ENCODE peak calls at places on chromosome X, in seven cellular contexts. One of them, this sample, is unnamed.
A peak's percentile ranks its signal among the peaks of the same experiment; 100 is the strongest.

GRCh38 chrX:118884552-118885138 is 61.0 kb downstream of the ZCCHC12 start:
- DNase-seq in smooth muscle cell of the brain vasculature: no peak
- DNase-seq in left colon: peak; percentile 31
- DNase-seq in NCI-H1092 treated with DMSO at 0.1 percent for 48 hours: no peak
- DNase-seq in stimulated activated CD4-positive, alpha-beta T cell treated with anti-CD3 and anti-CD28 coated beads, Interleukin-1b, Interleukin-23, amount 100 ng/mL, for 48 hours: no peak
- DNase-seq in NCI-H1417: no peak
- DNase-seq in NCI-H1105: no peak
- DNase-seq in this sample: no peak

GRCh38 chrX:104122829-104123228 is 10.5 kb downstream of the ZCCHC18 start:
- DNase-seq in smooth muscle cell of the brain vasculature: no peak
- DNase-seq in left colon: no peak
- DNase-seq in NCI-H1092 treated with DMSO at 0.1 percent for 48 hours: no peak
- DNase-seq in stimulated activated CD4-positive, alpha-beta T cell treated with anti-CD3 and anti-CD28 coated beads, Interleukin-1b, Interleukin-23, amount 100 ng/mL, for 48 hours: no peak
- DNase-seq in NCI-H1417: no peak
- DNase-seq in NCI-H1105: no peak
- DNase-seq in this sample: no peak

GRCh38 chrX:8820910-8821527 is 19.8 kb upstream of the FAM9A start:
- DNase-seq in smooth muscle cell of the brain vasculature: no peak
- DNase-seq in left colon: no peak
- DNase-seq in NCI-H1092 treated with DMSO at 0.1 percent for 48 hours: peak; percentile 24
- DNase-seq in stimulated activated CD4-positive, alpha-beta T cell treated with anti-CD3 and anti-CD28 coated beads, Interleukin-1b, Interleukin-23, amount 100 ng/mL, for 48 hours: no peak
- DNase-seq in NCI-H1417: no peak
- DNase-seq in NCI-H1105: no peak
- DNase-seq in this sample: no peak

GRCh38 chrX:41802958-41803357 is 79.0 kb downstream of the GPR82 start:
- DNase-seq in smooth muscle cell of the brain vasculature: no peak
- DNase-seq in left colon: no peak
- DNase-seq in NCI-H1092 treated with DMSO at 0.1 percent for 48 hours: no peak
- DNase-seq in stimulated activated CD4-positive, alpha-beta T cell treated with anti-CD3 and anti-CD28 coated beads, Interleukin-1b, Interleukin-23, amount 100 ng/mL, for 48 hours: no peak
- DNase-seq in NCI-H1417: no peak
- DNase-seq in NCI-H1105: no peak
- DNase-seq in this sample: no peak

GRCh38 chrX:48835524-48836329 is at the start of gene PCSK1N:
- DNase-seq in smooth muscle cell of the brain vasculature: no peak
- DNase-seq in left colon: no peak
- DNase-seq in NCI-H1092 treated with DMSO at 0.1 percent for 48 hours: peak; percentile 82
- DNase-seq in stimulated activated CD4-positive, alpha-beta T cell treated with anti-CD3 and anti-CD28 coated beads, Interleukin-1b, Interleukin-23, amount 100 ng/mL, for 48 hours: no peak
- DNase-seq in NCI-H1417: peak; percentile 78
- DNase-seq in NCI-H1105: peak; percentile 90
- DNase-seq in this sample: peak; percentile 28

GRCh38 chrX:105703876-105704275 is 118.5 kb upstream of the NRK start:
- DNase-seq in smooth muscle cell of the brain vasculature: no peak
- DNase-seq in left colon: no peak
- DNase-seq in NCI-H1092 treated with DMSO at 0.1 percent for 48 hours: no peak
- DNase-seq in stimulated activated CD4-positive, alpha-beta T cell treated with anti-CD3 and anti-CD28 coated beads, Interleukin-1b, Interleukin-23, amount 100 ng/mL, for 48 hours: no peak
- DNase-seq in NCI-H1417: no peak
- DNase-seq in NCI-H1105: no peak
- DNase-seq in this sample: no peak

GRCh38 chrX:65667503-65668355 is at the start of gene MSN:
- DNase-seq in smooth muscle cell of the brain vasculature: no peak
- DNase-seq in left colon: peak; percentile 65
- DNase-seq in NCI-H1092 treated with DMSO at 0.1 percent for 48 hours: no peak
- DNase-seq in stimulated activated CD4-positive, alpha-beta T cell treated with anti-CD3 and anti-CD28 coated beads, Interleukin-1b, Interleukin-23, amount 100 ng/mL, for 48 hours: peak; percentile 77
- DNase-seq in NCI-H1417: peak; percentile 0
- DNase-seq in NCI-H1105: peak; percentile 1
- DNase-seq in this sample: peak; percentile 55

GRCh38 chrX:42680651-42681050 is 97.3 kb downstream of the PPP1R2C start:
- DNase-seq in smooth muscle cell of the brain vasculature: peak; percentile 26
- DNase-seq in left colon: no peak
- DNase-seq in NCI-H1092 treated with DMSO at 0.1 percent for 48 hours: no peak
- DNase-seq in stimulated activated CD4-positive, alpha-beta T cell treated with anti-CD3 and anti-CD28 coated beads, Interleukin-1b, Interleukin-23, amount 100 ng/mL, for 48 hours: no peak
- DNase-seq in NCI-H1417: no peak
- DNase-seq in NCI-H1105: no peak
- DNase-seq in this sample: no peak

GRCh38 chrX:140346711-140347110 is 158.2 kb downstream of the SOX3 start:
- DNase-seq in smooth muscle cell of the brain vasculature: no peak
- DNase-seq in left colon: no peak
- DNase-seq in NCI-H1092 treated with DMSO at 0.1 percent for 48 hours: no peak
- DNase-seq in stimulated activated CD4-positive, alpha-beta T cell treated with anti-CD3 and anti-CD28 coated beads, Interleukin-1b, Interleukin-23, amount 100 ng/mL, for 48 hours: no peak
- DNase-seq in NCI-H1417: no peak
- DNase-seq in NCI-H1105: no peak
- DNase-seq in this sample: no peak

GRCh38 chrX:7170903-7171302 is 22.9 kb upstream of the PUDP start:
- DNase-seq in smooth muscle cell of the brain vasculature: no peak
- DNase-seq in left colon: peak; percentile 27
- DNase-seq in NCI-H1092 treated with DMSO at 0.1 percent for 48 hours: no peak
- DNase-seq in stimulated activated CD4-positive, alpha-beta T cell treated with anti-CD3 and anti-CD28 coated beads, Interleukin-1b, Interleukin-23, amount 100 ng/mL, for 48 hours: peak; percentile 19
- DNase-seq in NCI-H1417: peak; percentile 10
- DNase-seq in NCI-H1105: no peak
- DNase-seq in this sample: no peak

GRCh38 chrX:134642394-134642793 is 15.9 kb downstream of the PLAC1 start:
- DNase-seq in smooth muscle cell of the brain vasculature: no peak
- DNase-seq in left colon: no peak
- DNase-seq in NCI-H1092 treated with DMSO at 0.1 percent for 48 hours: no peak
- DNase-seq in stimulated activated CD4-positive, alpha-beta T cell treated with anti-CD3 and anti-CD28 coated beads, Interleukin-1b, Interleukin-23, amount 100 ng/mL, for 48 hours: no peak
- DNase-seq in NCI-H1417: no peak
- DNase-seq in NCI-H1105: no peak
- DNase-seq in this sample: no peak

GRCh38 chrX:115561605-115562491 is 874 bp downstream of the PLS3 start:
- DNase-seq in smooth muscle cell of the brain vasculature: no peak
- DNase-seq in left colon: peak; percentile 31
- DNase-seq in NCI-H1092 treated with DMSO at 0.1 percent for 48 hours: peak; percentile 77
- DNase-seq in stimulated activated CD4-positive, alpha-beta T cell treated with anti-CD3 and anti-CD28 coated beads, Interleukin-1b, Interleukin-23, amount 100 ng/mL, for 48 hours: peak; percentile 1
- DNase-seq in NCI-H1417: peak; percentile 80
- DNase-seq in NCI-H1105: peak; percentile 70
- DNase-seq in this sample: peak; percentile 45

GRCh38 chrX:21798677-21799219 is 40.7 kb upstream of the MBTPS2 start:
- DNase-seq in smooth muscle cell of the brain vasculature: peak; percentile 13
- DNase-seq in left colon: no peak
- DNase-seq in NCI-H1092 treated with DMSO at 0.1 percent for 48 hours: peak; percentile 85
- DNase-seq in stimulated activated CD4-positive, alpha-beta T cell treated with anti-CD3 and anti-CD28 coated beads, Interleukin-1b, Interleukin-23, amount 100 ng/mL, for 48 hours: no peak
- DNase-seq in NCI-H1417: peak; percentile 40
- DNase-seq in NCI-H1105: peak; percentile 60
- DNase-seq in this sample: peak; percentile 94

GRCh38 chrX:74545880-74546279 is 68.5 kb downstream of the RLIM start:
- DNase-seq in smooth muscle cell of the brain vasculature: no peak
- DNase-seq in left colon: no peak
- DNase-seq in NCI-H1092 treated with DMSO at 0.1 percent for 48 hours: no peak
- DNase-seq in stimulated activated CD4-positive, alpha-beta T cell treated with anti-CD3 and anti-CD28 coated beads, Interleukin-1b, Interleukin-23, amount 100 ng/mL, for 48 hours: no peak
- DNase-seq in NCI-H1417: no peak
- DNase-seq in NCI-H1105: no peak
- DNase-seq in this sample: no peak

GRCh38 chrX:137432609-137433008 is 133.3 kb upstream of the ZIC3 start:
- DNase-seq in smooth muscle cell of the brain vasculature: no peak
- DNase-seq in left colon: no peak
- DNase-seq in NCI-H1092 treated with DMSO at 0.1 percent for 48 hours: peak; percentile 54
- DNase-seq in stimulated activated CD4-positive, alpha-beta T cell treated with anti-CD3 and anti-CD28 coated beads, Interleukin-1b, Interleukin-23, amount 100 ng/mL, for 48 hours: no peak
- DNase-seq in NCI-H1417: peak; percentile 37
- DNase-seq in NCI-H1105: peak; percentile 6
- DNase-seq in this sample: no peak

GRCh38 chrX:40094041-40094899 is 3.5 kb downstream of the BCOR start:
- DNase-seq in smooth muscle cell of the brain vasculature: no peak
- DNase-seq in left colon: peak; percentile 64
- DNase-seq in NCI-H1092 treated with DMSO at 0.1 percent for 48 hours: peak; percentile 28
- DNase-seq in stimulated activated CD4-positive, alpha-beta T cell treated with anti-CD3 and anti-CD28 coated beads, Interleukin-1b, Interleukin-23, amount 100 ng/mL, for 48 hours: no peak
- DNase-seq in NCI-H1417: peak; percentile 77
- DNase-seq in NCI-H1105: no peak
- DNase-seq in this sample: no peak

GRCh38 chrX:65723706-65724105 is 56.3 kb downstream of the MSN start:
- DNase-seq in smooth muscle cell of the brain vasculature: no peak
- DNase-seq in left colon: no peak
- DNase-seq in NCI-H1092 treated with DMSO at 0.1 percent for 48 hours: no peak
- DNase-seq in stimulated activated CD4-positive, alpha-beta T cell treated with anti-CD3 and anti-CD28 coated beads, Interleukin-1b, Interleukin-23, amount 100 ng/mL, for 48 hours: peak; percentile 50
- DNase-seq in NCI-H1417: no peak
- DNase-seq in NCI-H1105: no peak
- DNase-seq in this sample: no peak

GRCh38 chrX:132045456-132045855 is 22.4 kb downstream of the STK26 start:
- DNase-seq in smooth muscle cell of the brain vasculature: no peak
- DNase-seq in left colon: no peak
- DNase-seq in NCI-H1092 treated with DMSO at 0.1 percent for 48 hours: no peak
- DNase-seq in stimulated activated CD4-positive, alpha-beta T cell treated with anti-CD3 and anti-CD28 coated beads, Interleukin-1b, Interleukin-23, amount 100 ng/mL, for 48 hours: no peak
- DNase-seq in NCI-H1417: no peak
- DNase-seq in NCI-H1105: no peak
- DNase-seq in this sample: no peak

GRCh38 chrX:28303486-28303885 is 283.8 kb upstream of the IL1RAPL1 start:
- DNase-seq in smooth muscle cell of the brain vasculature: no peak
- DNase-seq in left colon: no peak
- DNase-seq in NCI-H1092 treated with DMSO at 0.1 percent for 48 hours: no peak
- DNase-seq in stimulated activated CD4-positive, alpha-beta T cell treated with anti-CD3 and anti-CD28 coated beads, Interleukin-1b, Interleukin-23, amount 100 ng/mL, for 48 hours: no peak
- DNase-seq in NCI-H1417: no peak
- DNase-seq in NCI-H1105: no peak
- DNase-seq in this sample: no peak

GRCh38 chrX:140432328-140433025 is 72.4 kb downstream of the SOX3 start:
- DNase-seq in smooth muscle cell of the brain vasculature: no peak
- DNase-seq in left colon: no peak
- DNase-seq in NCI-H1092 treated with DMSO at 0.1 percent for 48 hours: no peak
- DNase-seq in stimulated activated CD4-positive, alpha-beta T cell treated with anti-CD3 and anti-CD28 coated beads, Interleukin-1b, Interleukin-23, amount 100 ng/mL, for 48 hours: no peak
- DNase-seq in NCI-H1417: no peak
- DNase-seq in NCI-H1105: no peak
- DNase-seq in this sample: no peak

GRCh38 chrX:41238543-41238942 is 95.4 kb upstream of the DDX3X start:
- DNase-seq in smooth muscle cell of the brain vasculature: no peak
- DNase-seq in left colon: no peak
- DNase-seq in NCI-H1092 treated with DMSO at 0.1 percent for 48 hours: no peak
- DNase-seq in stimulated activated CD4-positive, alpha-beta T cell treated with anti-CD3 and anti-CD28 coated beads, Interleukin-1b, Interleukin-23, amount 100 ng/mL, for 48 hours: no peak
- DNase-seq in NCI-H1417: no peak
- DNase-seq in NCI-H1105: no peak
- DNase-seq in this sample: peak; percentile 60

GRCh38 chrX:76029385-76029784 is 143.5 kb upstream of the PBDC1 start:
- DNase-seq in smooth muscle cell of the brain vasculature: no peak
- DNase-seq in left colon: no peak
- DNase-seq in NCI-H1092 treated with DMSO at 0.1 percent for 48 hours: peak; percentile 24
- DNase-seq in stimulated activated CD4-positive, alpha-beta T cell treated with anti-CD3 and anti-CD28 coated beads, Interleukin-1b, Interleukin-23, amount 100 ng/mL, for 48 hours: no peak
- DNase-seq in NCI-H1417: peak; percentile 25
- DNase-seq in NCI-H1105: peak; percentile 32
- DNase-seq in this sample: no peak

This sample was measured in mammary epithelial cell.